ENCODE peak calls at places on chromosomes 6 and 20, in six cellular contexts. W is upper lobe of right lung, I is NCI-H460, T is T-helper 2 cell, N is HCT116, K is amniotic stem cell. B is an unnamed sample.

GRCh38 chr6:56193846-56194245 is 53.5 kb downstream of the COL21A1 start:
- DNase-seq in W (no peak), I (no peak), T (no peak), N (no peak), K (no peak), B (no peak)

GRCh38 chr6:42547407-42548329 is 16.2 kb upstream of the UBR2 start:
- DNase-seq in W (peak), I (peak), T (peak), N (peak), K (peak), B (peak)

GRCh38 chr20:63737690-63737939 is 1.2 kb downstream of the LIME1 start:
- DNase-seq in W (no peak), I (no peak), T (no peak), N (no peak), K (no peak), B (no peak)

GRCh38 chr6:3366596-3367413 is 90.0 kb downstream of the SLC22A23 start:
- DNase-seq in W (no peak), I (no peak), T (no peak), N (no peak), K (no peak), B (no peak)

GRCh38 chr6:29723666-29724588 is 693 bp downstream of the HLA-F start:
- DNase-seq in W (peak), I (no peak), T (peak), N (no peak), K (no peak), B (peak)

GRCh38 chr6:149586149-149586548 is 20.0 kb downstream of the GINM1 start:
- DNase-seq in W (no peak), I (no peak), T (no peak), N (no peak), K (no peak), B (no peak)

GRCh38 chr6:68760941-68761676 is 126.0 kb downstream of the ADGRB3 start:
- DNase-seq in W (no peak), I (no peak), T (no peak), N (no peak), K (no peak), B (no peak)

GRCh38 chr6:112017169-112017568 is 36.7 kb upstream of the CCN6 start:
- DNase-seq in W (no peak), I (no peak), T (peak), N (no peak), K (no peak), B (no peak)

GRCh38 chr6:106037060-106037459 is 49.1 kb upstream of the PRDM1 start:
- DNase-seq in W (no peak), I (no peak), T (no peak), N (no peak), K (peak), B (no peak)

GRCh38 chr6:107957165-107957908 is 671 bp downstream of the SEC63 start:
- DNase-seq in W (peak), I (no peak), T (peak), N (no peak), K (peak), B (peak)

GRCh38 chr6:133099573-133099972 is 141.6 kb upstream of the EYA4 start:
- DNase-seq in W (no peak), I (no peak), T (no peak), N (peak), K (peak), B (no peak)

GRCh38 chr20:14889503-14890125 is 552.2 kb upstream of the FLRT3 start:
- DNase-seq in W (no peak), I (no peak), T (no peak), N (no peak), K (no peak), B (no peak)